ENCODE peak calls at places on chromosome 14, in five cellular contexts. X is GM12892, V is K562, T is GM12878, O is HepG2. C is an unnamed sample.

GRCh38 chr14:89093083-89093482 is 268.6 kb downstream of the TTC8 start:
- DNase-seq in X (no peak), V (no peak), T (no peak), O (no peak), C (no peak)

GRCh38 chr14:33646692-33647260 is 304.1 kb downstream of the EGLN3 start:
- DNase-seq in X (no peak), V (no peak), T (no peak), O (no peak), C (no peak)

GRCh38 chr14:22839159-22839779 is 2.9 kb downstream of the MMP14 start:
- DNase-seq in X (no peak), V (no peak), T (no peak), O (no peak), C (no peak)

GRCh38 chr14:85934123-85934885 is 404.4 kb downstream of the FLRT2 start:
- DNase-seq in X (peak), V (no peak), T (peak), O (peak), C (peak)

GRCh38 chr14:100656996-100657395 is 69.7 kb upstream of the DLK1 start:
- DNase-seq in X (no peak), V (no peak), T (no peak), O (no peak), C (no peak)

GRCh38 chr14:29741909-29742401 is 185.7 kb downstream of the PRKD1 start:
- DNase-seq in X (no peak), V (no peak), T (no peak), O (no peak), C (no peak)

GRCh38 chr14:95664546-95664945 is 21.7 kb upstream of the TCL1B start:
- DNase-seq in X (no peak), V (no peak), T (no peak), O (no peak), C (no peak)

GRCh38 chr14:52272375-52272774 is 4.9 kb downstream of the PTGDR start:
- DNase-seq in X (no peak), V (peak), T (no peak), O (no peak), C (no peak)

GRCh38 chr14:32073537-32074189 is 3.4 kb upstream of the ARHGAP5 start:
- DNase-seq in X (no peak), V (peak), T (peak), O (peak), C (peak)

GRCh38 chr14:26526132-26526531 is 71.7 kb downstream of the NOVA1 start:
- DNase-seq in X (no peak), V (no peak), T (no peak), O (no peak), C (no peak)

GRCh38 chr14:83217492-83217891 is 1683.8 kb upstream of the SEL1L start:
- DNase-seq in X (no peak), V (no peak), T (no peak), O (no peak), C (no peak)

GRCh38 chr14:105087308-105087962 is 22.2 kb upstream of the GPR132 start:
- DNase-seq in X (peak), V (peak), T (no peak), O (no peak), C (no peak)

GRCh38 chr14:30559638-30560071 is 697 bp downstream of the G2E3 start:
- DNase-seq in X (no peak), V (no peak), T (no peak), O (peak), C (peak)

GRCh38 chr14:100540141-100540925 is 46.9 kb downstream of the BEGAIN start:
- DNase-seq in X (no peak), V (peak), T (no peak), O (peak), C (no peak)

GRCh38 chr14:22390824-22391461 is 198.1 kb downstream of the DAD1 start:
- DNase-seq in X (no peak), V (no peak), T (peak), O (peak), C (no peak)

GRCh38 chr14:69131176-69131575 is 21.7 kb downstream of the DCAF5 start:
- DNase-seq in X (no peak), V (no peak), T (no peak), O (no peak), C (no peak)

GRCh38 chr14:104604461-104605449 is at the start of gene TMEM179:
- DNase-seq in X (peak), V (peak), T (no peak), O (peak), C (peak)

GRCh38 chr14:76591270-76591669 is 170.0 kb upstream of the VASH1 start:
- DNase-seq in X (no peak), V (no peak), T (no peak), O (no peak), C (no peak)

GRCh38 chr14:65360144-65360784 is 52.3 kb upstream of the FUT8 start:
- DNase-seq in X (no peak), V (no peak), T (no peak), O (no peak), C (no peak)

GRCh38 chr14:56854325-56854724 is 44.0 kb upstream of the OTX2 start:
- DNase-seq in X (no peak), V (no peak), T (no peak), O (no peak), C (no peak)

GRCh38 chr14:24051789-24052655 is at the start of gene CARMIL3:
- DNase-seq in X (peak), V (peak), T (no peak), O (peak), C (peak)

GRCh38 chr14:59208224-59208814 is 19.9 kb downstream of the DAAM1 start:
- DNase-seq in X (no peak), V (peak), T (peak), O (no peak), C (no peak)

GRCh38 chr14:89848165-89848564 is 106.4 kb downstream of the EFCAB11 start:
- DNase-seq in X (no peak), V (no peak), T (no peak), O (no peak), C (no peak)

GRCh38 chr14:74977901-74978385 is 22.5 kb upstream of the PGF start:
- DNase-seq in X (no peak), V (no peak), T (no peak), O (no peak), C (no peak)

GRCh38 chr14:105025429-105025828 is 4.5 kb upstream of the CDCA4 start:
- DNase-seq in X (no peak), V (no peak), T (no peak), O (no peak), C (no peak)

GRCh38 chr14:46399049-46399448 is 252.5 kb downstream of the RPL10L start:
- DNase-seq in X (no peak), V (no peak), T (no peak), O (no peak), C (no peak)

GRCh38 chr14:85402546-85403162 is 127.3 kb upstream of the FLRT2 start:
- DNase-seq in X (no peak), V (no peak), T (no peak), O (no peak), C (no peak)

GRCh38 chr14:35402323-35403084 is 2.0 kb downstream of the NFKBIA start:
- DNase-seq in X (no peak), V (no peak), T (no peak), O (no peak), C (no peak)

GRCh38 chr14:72061718-72062117 is 129.5 kb downstream of the RGS6 start:
- DNase-seq in X (no peak), V (no peak), T (no peak), O (no peak), C (no peak)
- TF ChIP-seq TAF1 in X (no peak), V (no peak), T (no peak), O (no peak), C (no peak)

DNA sequence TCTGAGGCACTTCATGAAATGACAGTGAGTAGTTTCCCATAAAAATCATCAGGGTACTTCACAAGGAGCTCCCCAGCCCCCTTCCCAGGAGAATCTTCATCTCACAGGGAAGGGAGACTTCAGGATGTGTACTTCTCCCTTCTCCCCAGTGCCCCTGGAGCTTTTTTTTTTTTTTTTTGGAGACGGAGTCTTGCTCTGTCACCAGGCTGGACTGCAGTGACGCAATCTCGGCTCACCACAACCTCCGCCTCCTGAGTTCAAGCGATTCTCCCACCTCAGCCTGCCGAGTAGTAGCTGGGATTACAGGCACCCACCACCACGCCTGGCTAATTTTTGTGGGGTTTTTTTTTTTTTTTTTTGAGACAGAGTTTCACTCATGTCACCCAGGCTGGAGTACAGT is 10.4 kb downstream of the ITPK1 start:
- DNase-seq in X (no peak), V (no peak), T (no peak), O (no peak), C (no peak)
- TF ChIP-seq TAF1 in X (no peak), V (no peak), T (no peak), O (no peak), C (no peak)

DNA sequence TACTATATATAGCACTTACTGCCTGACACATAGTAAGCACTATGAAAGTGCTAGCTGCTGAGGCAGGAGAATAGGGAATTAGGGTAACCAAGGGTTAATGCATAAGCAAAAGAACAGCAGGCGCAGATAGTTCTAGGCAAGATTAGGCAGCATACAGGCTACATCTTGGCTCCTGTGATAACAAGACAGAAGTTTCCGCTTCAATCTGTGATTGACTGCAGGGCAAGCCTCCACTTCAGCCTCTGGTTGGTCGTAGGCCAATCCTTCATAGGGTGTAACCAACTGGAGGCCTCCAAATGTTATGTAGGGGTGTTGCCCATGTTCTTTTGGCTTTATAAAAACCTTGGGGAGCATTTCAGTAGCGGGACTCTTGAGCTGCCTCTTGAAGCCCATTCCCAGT is 46.9 kb downstream of the KLHL28 start:
- DNase-seq in X (no peak), V (no peak), T (no peak), O (peak), C (no peak)
- TF ChIP-seq TAF1 in X (no peak), V (no peak), T (no peak), O (no peak), C (no peak)

GRCh38 chr14:54189358-54190354 is 207.2 kb upstream of the CDKN3 start:
- DNase-seq in X (no peak), V (no peak), T (no peak), O (no peak), C (no peak)

GRCh38 chr14:54187439-54187838 is 209.4 kb upstream of the CDKN3 start:
- DNase-seq in X (no peak), V (no peak), T (no peak), O (no peak), C (no peak)

GRCh38 chr14:54188036-54188666 is 208.7 kb upstream of the CDKN3 start:
- DNase-seq in X (no peak), V (no peak), T (no peak), O (no peak), C (no peak)

GRCh38 chr14:54182419-54183040 is 214.3 kb upstream of the CDKN3 start:
- DNase-seq in X (no peak), V (no peak), T (no peak), O (peak), C (no peak)

DNA sequence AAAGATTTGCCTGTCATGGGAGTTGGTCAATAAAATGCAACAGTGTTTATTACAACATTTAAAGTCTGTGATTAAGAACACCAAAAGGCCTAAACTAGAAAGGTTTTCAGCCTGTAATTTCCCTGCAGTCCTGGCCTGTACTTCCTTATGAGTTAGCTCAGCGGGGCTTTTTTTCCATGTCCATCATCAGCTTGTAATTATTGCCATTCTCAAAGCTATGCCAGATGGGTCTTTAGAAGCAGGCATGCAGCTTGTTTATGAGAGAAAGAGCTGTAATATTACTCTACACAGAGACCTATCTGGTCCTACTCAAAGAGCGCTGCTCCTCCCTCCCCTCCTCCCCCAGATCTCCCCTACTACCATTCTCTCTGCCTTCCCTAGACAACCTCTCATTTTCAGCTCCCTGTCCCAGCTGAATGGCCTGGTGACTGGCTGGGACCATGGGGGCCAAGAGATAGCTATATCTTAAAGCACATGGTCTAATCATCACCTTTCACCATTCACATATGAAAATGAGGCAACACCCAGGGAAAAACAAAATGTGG is 209.9 kb upstream of the CDKN3 start:
- DNase-seq in X (no peak), V (no peak), T (no peak), O (no peak), C (no peak)
- TF ChIP-seq TAF1 in X (no peak), V (no peak), T (no peak), O (no peak), C (no peak)